ENCODE peak calls at places on chromosomes 11 and 22, in ten cellular contexts. One of them, this sample, is unnamed.
A peak's percentile ranks its signal among the peaks of the same experiment; 100 is the strongest.

GRCh38 chr11:117716652-117717440 is 80.2 kb downstream of the DSCAML1 start:
- DNase-seq in upper lobe of right lung: peak; percentile 42
- DNase-seq in right atrium auricular region: no peak
- DNase-seq in SK-N-SH: no peak
- DNase-seq in cardiac fibroblast: no peak
- DNase-seq in WTC11: no peak
- DNase-seq in endothelial cell of umbilical vein: no peak
- DNase-seq in colonic mucosa: no peak
- DNase-seq in cardiac muscle cell: no peak
- DNase-seq in fibroblast of mammary gland: no peak
- DNase-seq in this sample: no peak

GRCh38 chr11:76801736-76802135 is 18.6 kb downstream of the TSKU start:
- DNase-seq in upper lobe of right lung: no peak
- DNase-seq in right atrium auricular region: no peak
- DNase-seq in SK-N-SH: no peak
- DNase-seq in cardiac fibroblast: no peak
- DNase-seq in WTC11: no peak
- DNase-seq in endothelial cell of umbilical vein: no peak
- DNase-seq in colonic mucosa: peak; percentile 11
- DNase-seq in cardiac muscle cell: no peak
- DNase-seq in fibroblast of mammary gland: no peak
- DNase-seq in this sample: no peak

GRCh38 chr22:35446365-35446764 is 46.4 kb downstream of the MCM5 start:
- DNase-seq in upper lobe of right lung: no peak
- DNase-seq in right atrium auricular region: no peak
- DNase-seq in SK-N-SH: no peak
- DNase-seq in cardiac fibroblast: peak; percentile 81
- DNase-seq in WTC11: no peak
- DNase-seq in endothelial cell of umbilical vein: peak; percentile 50
- DNase-seq in colonic mucosa: no peak
- DNase-seq in cardiac muscle cell: no peak
- DNase-seq in fibroblast of mammary gland: peak; percentile 95
- DNase-seq in this sample: peak; percentile 95

GRCh38 chr11:95443386-95443785 is 212.4 kb upstream of the SESN3 start:
- DNase-seq in upper lobe of right lung: no peak
- DNase-seq in right atrium auricular region: no peak
- DNase-seq in SK-N-SH: no peak
- DNase-seq in cardiac fibroblast: no peak
- DNase-seq in WTC11: no peak
- DNase-seq in endothelial cell of umbilical vein: no peak
- DNase-seq in colonic mucosa: no peak
- DNase-seq in cardiac muscle cell: no peak
- DNase-seq in fibroblast of mammary gland: no peak
- DNase-seq in this sample: no peak

GRCh38 chr11:107857550-107858216 is 904 bp downstream of the SLC35F2 start:
- DNase-seq in upper lobe of right lung: peak; percentile 69
- DNase-seq in right atrium auricular region: peak; percentile 59
- DNase-seq in SK-N-SH: no peak
- DNase-seq in cardiac fibroblast: peak; percentile 6
- DNase-seq in WTC11: no peak
- DNase-seq in endothelial cell of umbilical vein: peak; percentile 53
- DNase-seq in colonic mucosa: peak; percentile 53
- DNase-seq in cardiac muscle cell: peak; percentile 39
- DNase-seq in fibroblast of mammary gland: peak; percentile 33
- DNase-seq in this sample: peak; percentile 28

GRCh38 chr11:114158886-114159285 is 99.4 kb downstream of the ZBTB16 start:
- DNase-seq in upper lobe of right lung: no peak
- DNase-seq in right atrium auricular region: no peak
- DNase-seq in SK-N-SH: no peak
- DNase-seq in cardiac fibroblast: no peak
- DNase-seq in WTC11: no peak
- DNase-seq in endothelial cell of umbilical vein: no peak
- DNase-seq in colonic mucosa: no peak
- DNase-seq in cardiac muscle cell: no peak
- DNase-seq in fibroblast of mammary gland: no peak
- DNase-seq in this sample: no peak

GRCh38 chr22:40426671-40427070 is 56.3 kb downstream of the SGSM3 start:
- DNase-seq in upper lobe of right lung: no peak
- DNase-seq in right atrium auricular region: no peak
- DNase-seq in SK-N-SH: no peak
- DNase-seq in cardiac fibroblast: no peak
- DNase-seq in WTC11: no peak
- DNase-seq in endothelial cell of umbilical vein: peak; percentile 28
- DNase-seq in colonic mucosa: no peak
- DNase-seq in cardiac muscle cell: no peak
- DNase-seq in fibroblast of mammary gland: peak; percentile 63
- DNase-seq in this sample: no peak

GRCh38 chr22:19803736-19804267 is 43.2 kb downstream of the TBX1 start:
- DNase-seq in upper lobe of right lung: peak; percentile 46
- DNase-seq in right atrium auricular region: no peak
- DNase-seq in SK-N-SH: peak; percentile 20
- DNase-seq in cardiac fibroblast: no peak
- DNase-seq in WTC11: peak; percentile 8
- DNase-seq in endothelial cell of umbilical vein: no peak
- DNase-seq in colonic mucosa: no peak
- DNase-seq in cardiac muscle cell: no peak
- DNase-seq in fibroblast of mammary gland: no peak
- DNase-seq in this sample: no peak

GRCh38 chr11:69106124-69106811 is 49.5 kb upstream of the SMIM38 start:
- DNase-seq in upper lobe of right lung: peak; percentile 80
- DNase-seq in right atrium auricular region: no peak
- DNase-seq in SK-N-SH: peak; percentile 88
- DNase-seq in cardiac fibroblast: no peak
- DNase-seq in WTC11: no peak
- DNase-seq in endothelial cell of umbilical vein: peak; percentile 58
- DNase-seq in colonic mucosa: no peak
- DNase-seq in cardiac muscle cell: no peak
- DNase-seq in fibroblast of mammary gland: no peak
- DNase-seq in this sample: no peak

GRCh38 chr22:37103151-37103550 is 6.4 kb downstream of the TMPRSS6 start:
- DNase-seq in upper lobe of right lung: no peak
- DNase-seq in right atrium auricular region: no peak
- DNase-seq in SK-N-SH: no peak
- DNase-seq in cardiac fibroblast: no peak
- DNase-seq in WTC11: no peak
- DNase-seq in endothelial cell of umbilical vein: no peak
- DNase-seq in colonic mucosa: no peak
- DNase-seq in cardiac muscle cell: no peak
- DNase-seq in fibroblast of mammary gland: no peak
- DNase-seq in this sample: no peak

GRCh38 chr11:34050536-34050935 is 995 bp upstream of the CAPRIN1 start:
- DNase-seq in upper lobe of right lung: no peak
- DNase-seq in right atrium auricular region: no peak
- DNase-seq in SK-N-SH: no peak
- DNase-seq in cardiac fibroblast: peak; percentile 79
- DNase-seq in WTC11: no peak
- DNase-seq in endothelial cell of umbilical vein: no peak
- DNase-seq in colonic mucosa: no peak
- DNase-seq in cardiac muscle cell: no peak
- DNase-seq in fibroblast of mammary gland: peak; percentile 91
- DNase-seq in this sample: no peak

GRCh38 chr22:24553597-24554315 is 1.2 kb downstream of the GUCD1 start:
- DNase-seq in upper lobe of right lung: no peak
- DNase-seq in right atrium auricular region: no peak
- DNase-seq in SK-N-SH: no peak
- DNase-seq in cardiac fibroblast: no peak
- DNase-seq in WTC11: no peak
- DNase-seq in endothelial cell of umbilical vein: no peak
- DNase-seq in colonic mucosa: peak; percentile 36
- DNase-seq in cardiac muscle cell: no peak
- DNase-seq in fibroblast of mammary gland: no peak
- DNase-seq in this sample: peak; percentile 37

GRCh38 chr22:24555496-24556253 is at the start of gene SNRPD3:
- DNase-seq in upper lobe of right lung: peak; percentile 96
- DNase-seq in right atrium auricular region: peak; percentile 96
- DNase-seq in SK-N-SH: peak; percentile 86
- DNase-seq in cardiac fibroblast: peak; percentile 94
- DNase-seq in WTC11: peak; percentile 92
- DNase-seq in endothelial cell of umbilical vein: peak; percentile 93
- DNase-seq in colonic mucosa: peak; percentile 94
- DNase-seq in cardiac muscle cell: peak; percentile 94
- DNase-seq in fibroblast of mammary gland: peak; percentile 92
- DNase-seq in this sample: peak; percentile 96

GRCh38 chr22:24555160-24555495 is 190 bp upstream of the GUCD1 start:
- DNase-seq in upper lobe of right lung: peak; percentile 100
- DNase-seq in right atrium auricular region: peak; percentile 100
- DNase-seq in SK-N-SH: peak; percentile 99
- DNase-seq in cardiac fibroblast: peak; percentile 99
- DNase-seq in WTC11: peak; percentile 100
- DNase-seq in endothelial cell of umbilical vein: peak; percentile 99
- DNase-seq in colonic mucosa: peak; percentile 100
- DNase-seq in cardiac muscle cell: peak; percentile 98
- DNase-seq in fibroblast of mammary gland: peak; percentile 97
- DNase-seq in this sample: peak; percentile 99

GRCh38 chr22:24550902-24551229 is 4.1 kb downstream of the GUCD1 start:
- DNase-seq in upper lobe of right lung: no peak
- DNase-seq in right atrium auricular region: no peak
- DNase-seq in SK-N-SH: no peak
- DNase-seq in cardiac fibroblast: no peak
- DNase-seq in WTC11: no peak
- DNase-seq in endothelial cell of umbilical vein: no peak
- DNase-seq in colonic mucosa: no peak
- DNase-seq in cardiac muscle cell: no peak
- DNase-seq in fibroblast of mammary gland: no peak
- DNase-seq in this sample: no peak

DNA sequence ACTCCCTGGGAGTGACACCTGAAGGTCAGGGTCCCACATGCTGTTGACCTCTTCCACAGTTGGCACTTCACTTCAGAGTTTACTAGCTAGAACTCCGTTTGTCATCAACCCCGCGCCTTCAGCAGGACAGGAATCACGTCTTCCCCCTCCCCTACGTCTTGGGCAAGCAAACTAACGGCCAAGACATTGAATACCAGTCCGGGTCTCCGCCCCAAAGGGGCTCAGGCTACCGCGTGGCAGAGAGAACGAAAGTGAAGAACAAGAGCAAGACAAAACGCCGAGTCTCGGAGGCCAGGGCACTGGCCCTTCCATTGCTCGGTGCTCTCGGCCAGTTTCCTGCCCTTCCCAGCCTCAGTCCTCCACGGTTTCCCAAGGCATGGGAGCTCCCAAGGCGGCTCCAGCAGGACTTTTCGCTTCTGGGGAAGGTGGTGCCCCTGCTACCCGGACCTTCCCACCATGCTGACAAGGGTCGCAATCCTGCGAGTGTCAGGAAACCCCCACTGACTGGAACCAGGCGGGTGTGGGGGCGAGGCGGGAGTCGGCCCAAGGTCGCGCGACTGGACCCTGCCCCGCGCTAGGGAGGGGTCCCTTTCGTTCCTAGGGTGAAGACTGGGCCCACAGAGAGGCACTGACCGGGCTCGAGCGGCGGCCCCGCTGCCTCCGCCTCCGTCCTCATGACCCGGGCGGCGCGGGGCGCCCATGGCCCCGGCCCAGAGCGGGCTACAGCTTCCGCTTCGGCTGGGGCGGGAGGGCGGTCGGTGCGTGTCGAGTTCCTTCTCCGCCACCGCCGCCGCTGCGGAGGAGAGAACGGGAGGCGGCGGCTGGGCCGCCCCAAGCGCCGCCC is at the start of gene GUCD1:
- DNase-seq in upper lobe of right lung: no peak
- DNase-seq in right atrium auricular region: no peak
- DNase-seq in SK-N-SH: no peak
- DNase-seq in cardiac fibroblast: peak; percentile 53
- DNase-seq in WTC11: peak; percentile 29
- DNase-seq in endothelial cell of umbilical vein: peak; percentile 53
- DNase-seq in colonic mucosa: peak; percentile 63
- DNase-seq in cardiac muscle cell: peak; percentile 31
- DNase-seq in fibroblast of mammary gland: peak; percentile 47
- DNase-seq in this sample: peak; percentile 27
- TF ChIP-seq CTCF in upper lobe of right lung: no peak
- TF ChIP-seq CTCF in right atrium auricular region: no peak
- TF ChIP-seq CTCF in SK-N-SH: no peak
- TF ChIP-seq CTCF in cardiac fibroblast: no peak
- TF ChIP-seq CTCF in WTC11: no peak
- TF ChIP-seq CTCF in endothelial cell of umbilical vein: no peak
- TF ChIP-seq CTCF in colonic mucosa: no peak
- TF ChIP-seq CTCF in cardiac muscle cell: no peak
- TF ChIP-seq CTCF in fibroblast of mammary gland: no peak
- TF ChIP-seq CTCF in this sample: no peak

GRCh38 chr22:41830174-41830573 is 2.7 kb upstream of the SREBF2 start:
- DNase-seq in upper lobe of right lung: no peak
- DNase-seq in right atrium auricular region: no peak
- DNase-seq in SK-N-SH: no peak
- DNase-seq in cardiac fibroblast: no peak
- DNase-seq in WTC11: peak; percentile 20
- DNase-seq in endothelial cell of umbilical vein: no peak
- DNase-seq in colonic mucosa: no peak
- DNase-seq in cardiac muscle cell: no peak
- DNase-seq in fibroblast of mammary gland: no peak
- DNase-seq in this sample: no peak
- TF ChIP-seq CTCF in upper lobe of right lung: no peak
- TF ChIP-seq CTCF in right atrium auricular region: no peak
- TF ChIP-seq CTCF in SK-N-SH: no peak
- TF ChIP-seq CTCF in cardiac fibroblast: no peak
- TF ChIP-seq CTCF in WTC11: no peak
- TF ChIP-seq CTCF in endothelial cell of umbilical vein: no peak
- TF ChIP-seq CTCF in colonic mucosa: no peak
- TF ChIP-seq CTCF in cardiac muscle cell: no peak
- TF ChIP-seq CTCF in fibroblast of mammary gland: no peak
- TF ChIP-seq CTCF in this sample: no peak

DNA sequence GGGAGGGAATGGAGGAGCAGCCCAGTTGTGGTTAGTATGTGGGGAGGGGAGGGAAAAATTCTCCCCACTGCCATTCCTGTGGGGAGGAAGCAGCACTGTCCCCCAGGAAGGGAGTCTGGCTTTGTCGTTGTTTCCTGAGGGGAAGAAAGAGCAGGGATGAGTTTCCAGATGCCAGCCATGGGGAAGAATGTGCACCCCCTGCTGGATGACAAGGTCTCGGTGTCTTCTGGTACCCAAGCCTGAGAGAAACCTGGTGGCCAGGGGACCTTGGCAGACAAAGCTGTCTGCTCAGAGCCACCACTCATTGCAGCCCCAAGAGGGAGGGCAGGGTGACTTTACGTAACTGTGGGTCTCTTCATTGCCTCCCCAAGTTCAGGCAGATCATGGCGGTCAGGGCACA is 81.3 kb upstream of the CD82 start:
- DNase-seq in upper lobe of right lung: no peak
- DNase-seq in right atrium auricular region: no peak
- DNase-seq in SK-N-SH: peak; percentile 68
- DNase-seq in cardiac fibroblast: peak; percentile 33
- DNase-seq in WTC11: peak; percentile 31
- DNase-seq in endothelial cell of umbilical vein: peak; percentile 12
- DNase-seq in colonic mucosa: no peak
- DNase-seq in cardiac muscle cell: peak; percentile 49
- DNase-seq in fibroblast of mammary gland: peak; percentile 18
- DNase-seq in this sample: peak; percentile 17
- TF ChIP-seq CTCF in upper lobe of right lung: no peak
- TF ChIP-seq CTCF in right atrium auricular region: peak; percentile 51
- TF ChIP-seq CTCF in SK-N-SH: peak; percentile 45
- TF ChIP-seq CTCF in cardiac fibroblast: peak; percentile 55
- TF ChIP-seq CTCF in WTC11: no peak
- TF ChIP-seq CTCF in endothelial cell of umbilical vein: peak; percentile 29
- TF ChIP-seq CTCF in colonic mucosa: no peak
- TF ChIP-seq CTCF in cardiac muscle cell: peak; percentile 37
- TF ChIP-seq CTCF in fibroblast of mammary gland: peak; percentile 39
- TF ChIP-seq CTCF in this sample: peak; percentile 22

DNA sequence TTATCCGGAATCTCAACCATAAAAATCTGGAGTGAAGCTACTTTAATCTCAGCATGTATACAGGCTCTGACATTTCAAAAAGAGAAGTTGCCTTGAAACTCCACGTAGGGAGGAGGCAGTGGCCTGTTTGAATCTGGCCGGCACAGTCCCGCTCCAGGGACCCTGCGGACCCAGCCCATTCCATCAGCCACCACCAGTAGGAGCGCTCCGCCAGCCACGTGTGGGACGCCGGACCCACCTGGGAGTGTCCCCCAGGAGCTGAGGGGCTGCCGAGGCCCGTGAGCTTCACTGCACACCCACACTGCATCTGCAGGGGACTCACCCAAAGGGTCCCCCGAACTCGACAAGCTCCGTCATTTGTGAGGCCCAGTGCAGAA is 1.8 kb upstream of the SYT8 start:
- DNase-seq in upper lobe of right lung: no peak
- DNase-seq in right atrium auricular region: no peak
- DNase-seq in SK-N-SH: no peak
- DNase-seq in cardiac fibroblast: no peak
- DNase-seq in WTC11: peak; percentile 43
- DNase-seq in endothelial cell of umbilical vein: no peak
- DNase-seq in colonic mucosa: no peak
- DNase-seq in cardiac muscle cell: no peak
- DNase-seq in fibroblast of mammary gland: no peak
- DNase-seq in this sample: no peak
- TF ChIP-seq CTCF in upper lobe of right lung: no peak
- TF ChIP-seq CTCF in right atrium auricular region: no peak
- TF ChIP-seq CTCF in SK-N-SH: no peak
- TF ChIP-seq CTCF in cardiac fibroblast: no peak
- TF ChIP-seq CTCF in WTC11: no peak
- TF ChIP-seq CTCF in endothelial cell of umbilical vein: no peak
- TF ChIP-seq CTCF in colonic mucosa: no peak
- TF ChIP-seq CTCF in cardiac muscle cell: no peak
- TF ChIP-seq CTCF in fibroblast of mammary gland: no peak
- TF ChIP-seq CTCF in this sample: no peak

This sample was measured in epithelial cell of esophagus.